ENCODE peak calls at places on chromosomes 13 and 19, in six cellular contexts. One of them, this sample, is unnamed.

GRCh38 chr13:73228546-73228945 is 169.7 kb downstream of the KLF5 start:
- DNase-seq in stimulated activated CD4-positive, alpha-beta T cell treated with anti-CD3 and anti-CD28 coated beads, Interleukin-4, amount 100 ng/mL, for 24 hours: peak; percentile 13
- DNase-seq in CD4-positive, alpha-beta T cell: no peak
- DNase-seq in NCI-H345: no peak
- DNase-seq in iPS-NIHi11: no peak
- DNase-seq in activated CD8-positive, alpha-beta memory T cell treated with anti-CD3 and anti-CD28 coated beads for 1 hour: no peak
- DNase-seq in this sample: no peak

GRCh38 chr13:109256866-109257760 is 529.3 kb downstream of the IRS2 start:
- DNase-seq in NCI-H345: no peak
- DNase-seq in stimulated activated CD4-positive, alpha-beta T cell treated with anti-CD3 and anti-CD28 coated beads, Interleukin-4, amount 100 ng/mL, for 24 hours: no peak
- DNase-seq in CD4-positive, alpha-beta T cell: no peak
- DNase-seq in iPS-NIHi11: peak; percentile 29
- DNase-seq in activated CD8-positive, alpha-beta memory T cell treated with anti-CD3 and anti-CD28 coated beads for 1 hour: no peak
- DNase-seq in this sample: no peak

GRCh38 chr13:43390101-43390500 is 366.7 kb downstream of the DNAJC15 start:
- DNase-seq in activated CD8-positive, alpha-beta memory T cell treated with anti-CD3 and anti-CD28 coated beads for 1 hour: no peak
- DNase-seq in CD4-positive, alpha-beta T cell: no peak
- DNase-seq in iPS-NIHi11: no peak
- DNase-seq in NCI-H345: no peak
- DNase-seq in stimulated activated CD4-positive, alpha-beta T cell treated with anti-CD3 and anti-CD28 coated beads, Interleukin-4, amount 100 ng/mL, for 24 hours: no peak
- DNase-seq in this sample: no peak

GRCh38 chr13:60148918-60149317 is 14.8 kb downstream of the DIAPH3 start:
- DNase-seq in iPS-NIHi11: no peak
- DNase-seq in CD4-positive, alpha-beta T cell: no peak
- DNase-seq in stimulated activated CD4-positive, alpha-beta T cell treated with anti-CD3 and anti-CD28 coated beads, Interleukin-4, amount 100 ng/mL, for 24 hours: no peak
- DNase-seq in NCI-H345: no peak
- DNase-seq in activated CD8-positive, alpha-beta memory T cell treated with anti-CD3 and anti-CD28 coated beads for 1 hour: no peak
- DNase-seq in this sample: no peak

GRCh38 chr13:98014766-98015165 is 61.3 kb downstream of the IPO5 start:
- DNase-seq in stimulated activated CD4-positive, alpha-beta T cell treated with anti-CD3 and anti-CD28 coated beads, Interleukin-4, amount 100 ng/mL, for 24 hours: no peak
- DNase-seq in NCI-H345: no peak
- DNase-seq in iPS-NIHi11: no peak
- DNase-seq in CD4-positive, alpha-beta T cell: no peak
- DNase-seq in activated CD8-positive, alpha-beta memory T cell treated with anti-CD3 and anti-CD28 coated beads for 1 hour: no peak
- DNase-seq in this sample: no peak

GRCh38 chr13:76886292-76887061 is at the start of gene KCTD12:
- DNase-seq in iPS-NIHi11: peak; percentile 75
- DNase-seq in NCI-H345: peak; percentile 89
- DNase-seq in CD4-positive, alpha-beta T cell: peak; percentile 54
- DNase-seq in stimulated activated CD4-positive, alpha-beta T cell treated with anti-CD3 and anti-CD28 coated beads, Interleukin-4, amount 100 ng/mL, for 24 hours: peak; percentile 73
- DNase-seq in activated CD8-positive, alpha-beta memory T cell treated with anti-CD3 and anti-CD28 coated beads for 1 hour: peak; percentile 57
- DNase-seq in this sample: peak; percentile 96

GRCh38 chr19:42158926-42159325 is 26.7 kb upstream of the POU2F2 start:
- DNase-seq in CD4-positive, alpha-beta T cell: no peak
- DNase-seq in NCI-H345: no peak
- DNase-seq in iPS-NIHi11: no peak
- DNase-seq in activated CD8-positive, alpha-beta memory T cell treated with anti-CD3 and anti-CD28 coated beads for 1 hour: no peak
- DNase-seq in stimulated activated CD4-positive, alpha-beta T cell treated with anti-CD3 and anti-CD28 coated beads, Interleukin-4, amount 100 ng/mL, for 24 hours: no peak
- DNase-seq in this sample: no peak

GRCh38 chr13:112960671-112961070 is 8.3 kb upstream of the MCF2L start:
- DNase-seq in activated CD8-positive, alpha-beta memory T cell treated with anti-CD3 and anti-CD28 coated beads for 1 hour: no peak
- DNase-seq in stimulated activated CD4-positive, alpha-beta T cell treated with anti-CD3 and anti-CD28 coated beads, Interleukin-4, amount 100 ng/mL, for 24 hours: no peak
- DNase-seq in NCI-H345: no peak
- DNase-seq in iPS-NIHi11: no peak
- DNase-seq in CD4-positive, alpha-beta T cell: no peak
- DNase-seq in this sample: peak; percentile 35

GRCh38 chr13:113967206-113967720 is 6.6 kb downstream of the C13orf46 start:
- DNase-seq in activated CD8-positive, alpha-beta memory T cell treated with anti-CD3 and anti-CD28 coated beads for 1 hour: no peak
- DNase-seq in NCI-H345: no peak
- DNase-seq in iPS-NIHi11: no peak
- DNase-seq in CD4-positive, alpha-beta T cell: no peak
- DNase-seq in stimulated activated CD4-positive, alpha-beta T cell treated with anti-CD3 and anti-CD28 coated beads, Interleukin-4, amount 100 ng/mL, for 24 hours: no peak
- DNase-seq in this sample: peak; percentile 57

GRCh38 chr19:6416658-6417405 is 7.8 kb downstream of the KHSRP start:
- DNase-seq in iPS-NIHi11: no peak
- DNase-seq in NCI-H345: no peak
- DNase-seq in activated CD8-positive, alpha-beta memory T cell treated with anti-CD3 and anti-CD28 coated beads for 1 hour: no peak
- DNase-seq in stimulated activated CD4-positive, alpha-beta T cell treated with anti-CD3 and anti-CD28 coated beads, Interleukin-4, amount 100 ng/mL, for 24 hours: no peak
- DNase-seq in CD4-positive, alpha-beta T cell: no peak
- DNase-seq in this sample: no peak

GRCh38 chr13:39578821-39579291 is 24.1 kb downstream of the LHFPL6 start:
- DNase-seq in CD4-positive, alpha-beta T cell: no peak
- DNase-seq in stimulated activated CD4-positive, alpha-beta T cell treated with anti-CD3 and anti-CD28 coated beads, Interleukin-4, amount 100 ng/mL, for 24 hours: no peak
- DNase-seq in iPS-NIHi11: no peak
- DNase-seq in activated CD8-positive, alpha-beta memory T cell treated with anti-CD3 and anti-CD28 coated beads for 1 hour: no peak
- DNase-seq in NCI-H345: peak; percentile 16
- DNase-seq in this sample: no peak

GRCh38 chr13:48818495-48818961 is 157.2 kb upstream of the FNDC3A start:
- DNase-seq in activated CD8-positive, alpha-beta memory T cell treated with anti-CD3 and anti-CD28 coated beads for 1 hour: no peak
- DNase-seq in CD4-positive, alpha-beta T cell: no peak
- DNase-seq in stimulated activated CD4-positive, alpha-beta T cell treated with anti-CD3 and anti-CD28 coated beads, Interleukin-4, amount 100 ng/mL, for 24 hours: no peak
- DNase-seq in NCI-H345: no peak
- DNase-seq in iPS-NIHi11: no peak
- DNase-seq in this sample: no peak

GRCh38 chr13:77022341-77022740 is 4.6 kb downstream of the FBXL3 start:
- DNase-seq in CD4-positive, alpha-beta T cell: no peak
- DNase-seq in activated CD8-positive, alpha-beta memory T cell treated with anti-CD3 and anti-CD28 coated beads for 1 hour: no peak
- DNase-seq in iPS-NIHi11: no peak
- DNase-seq in NCI-H345: no peak
- DNase-seq in stimulated activated CD4-positive, alpha-beta T cell treated with anti-CD3 and anti-CD28 coated beads, Interleukin-4, amount 100 ng/mL, for 24 hours: no peak
- DNase-seq in this sample: no peak

GRCh38 chr13:112752711-112753541 is 63.1 kb downstream of the ATP11A start:
- DNase-seq in activated CD8-positive, alpha-beta memory T cell treated with anti-CD3 and anti-CD28 coated beads for 1 hour: no peak
- DNase-seq in NCI-H345: no peak
- DNase-seq in stimulated activated CD4-positive, alpha-beta T cell treated with anti-CD3 and anti-CD28 coated beads, Interleukin-4, amount 100 ng/mL, for 24 hours: peak; percentile 16
- DNase-seq in CD4-positive, alpha-beta T cell: peak; percentile 14
- DNase-seq in iPS-NIHi11: no peak
- DNase-seq in this sample: peak; percentile 56

GRCh38 chr13:79631260-79631659 is 150.3 kb downstream of the NDFIP2 start:
- DNase-seq in NCI-H345: no peak
- DNase-seq in stimulated activated CD4-positive, alpha-beta T cell treated with anti-CD3 and anti-CD28 coated beads, Interleukin-4, amount 100 ng/mL, for 24 hours: no peak
- DNase-seq in iPS-NIHi11: peak; percentile 7
- DNase-seq in CD4-positive, alpha-beta T cell: no peak
- DNase-seq in activated CD8-positive, alpha-beta memory T cell treated with anti-CD3 and anti-CD28 coated beads for 1 hour: no peak
- DNase-seq in this sample: no peak

GRCh38 chr13:44801990-44802389 is 187.3 kb downstream of the NUFIP1 start:
- DNase-seq in NCI-H345: no peak
- DNase-seq in iPS-NIHi11: no peak
- DNase-seq in CD4-positive, alpha-beta T cell: no peak
- DNase-seq in activated CD8-positive, alpha-beta memory T cell treated with anti-CD3 and anti-CD28 coated beads for 1 hour: no peak
- DNase-seq in stimulated activated CD4-positive, alpha-beta T cell treated with anti-CD3 and anti-CD28 coated beads, Interleukin-4, amount 100 ng/mL, for 24 hours: no peak
- DNase-seq in this sample: no peak

GRCh38 chr13:90416519-90416918 is 931.0 kb upstream of the MIR17HG start:
- DNase-seq in iPS-NIHi11: no peak
- DNase-seq in stimulated activated CD4-positive, alpha-beta T cell treated with anti-CD3 and anti-CD28 coated beads, Interleukin-4, amount 100 ng/mL, for 24 hours: no peak
- DNase-seq in CD4-positive, alpha-beta T cell: no peak
- DNase-seq in activated CD8-positive, alpha-beta memory T cell treated with anti-CD3 and anti-CD28 coated beads for 1 hour: no peak
- DNase-seq in NCI-H345: no peak
- DNase-seq in this sample: no peak

GRCh38 chr13:31485183-31485582 is 254.1 kb upstream of the RXFP2 start:
- DNase-seq in activated CD8-positive, alpha-beta memory T cell treated with anti-CD3 and anti-CD28 coated beads for 1 hour: no peak
- DNase-seq in CD4-positive, alpha-beta T cell: no peak
- DNase-seq in iPS-NIHi11: no peak
- DNase-seq in stimulated activated CD4-positive, alpha-beta T cell treated with anti-CD3 and anti-CD28 coated beads, Interleukin-4, amount 100 ng/mL, for 24 hours: no peak
- DNase-seq in NCI-H345: peak; percentile 32
- DNase-seq in this sample: no peak

GRCh38 chr19:46378268-46378667 is 31.4 kb downstream of the PPP5C start:
- DNase-seq in CD4-positive, alpha-beta T cell: no peak
- DNase-seq in iPS-NIHi11: no peak
- DNase-seq in NCI-H345: no peak
- DNase-seq in activated CD8-positive, alpha-beta memory T cell treated with anti-CD3 and anti-CD28 coated beads for 1 hour: no peak
- DNase-seq in stimulated activated CD4-positive, alpha-beta T cell treated with anti-CD3 and anti-CD28 coated beads, Interleukin-4, amount 100 ng/mL, for 24 hours: no peak
- DNase-seq in this sample: no peak

GRCh38 chr19:42538841-42539709 is 10.8 kb upstream of the CEACAM1 start:
- DNase-seq in iPS-NIHi11: no peak
- DNase-seq in stimulated activated CD4-positive, alpha-beta T cell treated with anti-CD3 and anti-CD28 coated beads, Interleukin-4, amount 100 ng/mL, for 24 hours: no peak
- DNase-seq in CD4-positive, alpha-beta T cell: no peak
- DNase-seq in NCI-H345: no peak
- DNase-seq in activated CD8-positive, alpha-beta memory T cell treated with anti-CD3 and anti-CD28 coated beads for 1 hour: no peak
- DNase-seq in this sample: no peak

GRCh38 chr19:19485161-19485997 is 30.0 kb downstream of the TSSK6 start:
- DNase-seq in activated CD8-positive, alpha-beta memory T cell treated with anti-CD3 and anti-CD28 coated beads for 1 hour: no peak
- DNase-seq in stimulated activated CD4-positive, alpha-beta T cell treated with anti-CD3 and anti-CD28 coated beads, Interleukin-4, amount 100 ng/mL, for 24 hours: no peak
- DNase-seq in CD4-positive, alpha-beta T cell: no peak
- DNase-seq in iPS-NIHi11: no peak
- DNase-seq in NCI-H345: no peak
- DNase-seq in this sample: no peak

GRCh38 chr13:109858319-109858718 is 71.9 kb upstream of the IRS2 start:
- DNase-seq in iPS-NIHi11: no peak
- DNase-seq in activated CD8-positive, alpha-beta memory T cell treated with anti-CD3 and anti-CD28 coated beads for 1 hour: no peak
- DNase-seq in NCI-H345: no peak
- DNase-seq in CD4-positive, alpha-beta T cell: no peak
- DNase-seq in stimulated activated CD4-positive, alpha-beta T cell treated with anti-CD3 and anti-CD28 coated beads, Interleukin-4, amount 100 ng/mL, for 24 hours: no peak
- DNase-seq in this sample: no peak

GRCh38 chr13:77696006-77696862 is 1.3 kb upstream of the SLAIN1 start:
- DNase-seq in stimulated activated CD4-positive, alpha-beta T cell treated with anti-CD3 and anti-CD28 coated beads, Interleukin-4, amount 100 ng/mL, for 24 hours: no peak
- DNase-seq in iPS-NIHi11: no peak
- DNase-seq in CD4-positive, alpha-beta T cell: no peak
- DNase-seq in activated CD8-positive, alpha-beta memory T cell treated with anti-CD3 and anti-CD28 coated beads for 1 hour: no peak
- DNase-seq in NCI-H345: peak; percentile 58
- DNase-seq in this sample: no peak

GRCh38 chr19:40809358-40810086 is 10.5 kb downstream of the EGLN2 start:
- DNase-seq in stimulated activated CD4-positive, alpha-beta T cell treated with anti-CD3 and anti-CD28 coated beads, Interleukin-4, amount 100 ng/mL, for 24 hours: no peak
- DNase-seq in NCI-H345: no peak
- DNase-seq in iPS-NIHi11: no peak
- DNase-seq in CD4-positive, alpha-beta T cell: no peak
- DNase-seq in activated CD8-positive, alpha-beta memory T cell treated with anti-CD3 and anti-CD28 coated beads for 1 hour: no peak
- DNase-seq in this sample: no peak

GRCh38 chr13:92187378-92187989 is 789.1 kb downstream of the GPC5 start:
- DNase-seq in iPS-NIHi11: peak; percentile 44
- DNase-seq in stimulated activated CD4-positive, alpha-beta T cell treated with anti-CD3 and anti-CD28 coated beads, Interleukin-4, amount 100 ng/mL, for 24 hours: peak; percentile 17
- DNase-seq in NCI-H345: peak; percentile 40
- DNase-seq in CD4-positive, alpha-beta T cell: no peak
- DNase-seq in activated CD8-positive, alpha-beta memory T cell treated with anti-CD3 and anti-CD28 coated beads for 1 hour: no peak
- DNase-seq in this sample: no peak

GRCh38 chr19:12867120-12868099 is 13.8 kb downstream of the DNASE2 start:
- DNase-seq in NCI-H345: no peak
- DNase-seq in iPS-NIHi11: peak; percentile 96
- DNase-seq in CD4-positive, alpha-beta T cell: peak; percentile 48
- DNase-seq in stimulated activated CD4-positive, alpha-beta T cell treated with anti-CD3 and anti-CD28 coated beads, Interleukin-4, amount 100 ng/mL, for 24 hours: peak; percentile 61
- DNase-seq in activated CD8-positive, alpha-beta memory T cell treated with anti-CD3 and anti-CD28 coated beads for 1 hour: no peak
- DNase-seq in this sample: no peak

GRCh38 chr13:33228645-33229445 is 56.7 kb downstream of the STARD13 start:
- DNase-seq in CD4-positive, alpha-beta T cell: no peak
- DNase-seq in activated CD8-positive, alpha-beta memory T cell treated with anti-CD3 and anti-CD28 coated beads for 1 hour: no peak
- DNase-seq in iPS-NIHi11: peak; percentile 64
- DNase-seq in stimulated activated CD4-positive, alpha-beta T cell treated with anti-CD3 and anti-CD28 coated beads, Interleukin-4, amount 100 ng/mL, for 24 hours: peak; percentile 15
- DNase-seq in NCI-H345: peak; percentile 20
- DNase-seq in this sample: no peak